ENCODE peak calls at places on chromosomes 3 and 15, in five cellular contexts. K, Z, W, T and A are unnamed samples.

GRCh38 chr3:46684881-46685280 is 8.6 kb downstream of the ALS2CL start:
- DNase-seq in K (no peak), Z (no peak), W (no peak), T (no peak), A (no peak)

GRCh38 chr3:185537369-185537970 is 14.9 kb downstream of the LIPH start:
- DNase-seq in K (peak), Z (peak), W (peak), T (peak), A (peak)

GRCh38 chr15:25734680-25735355 is 128.3 kb downstream of the ATP10A start:
- DNase-seq in K (no peak), Z (no peak), W (no peak), T (no peak), A (no peak)

GRCh38 chr15:31439328-31439727 is 112.7 kb downstream of the KLF13 start:
- DNase-seq in K (no peak), Z (no peak), W (peak), T (peak), A (peak)

GRCh38 chr3:64319391-64319790 is 94.1 kb upstream of the PRICKLE2 start:
- DNase-seq in K (no peak), Z (no peak), W (peak), T (no peak), A (no peak)

GRCh38 chr3:153970735-153971347 is 150.3 kb upstream of the ARHGEF26 start:
- DNase-seq in K (no peak), Z (peak), W (peak), T (no peak), A (no peak)

GRCh38 chr3:125150525-125151436 is 61.8 kb downstream of the SLC12A8 start:
- DNase-seq in K (no peak), Z (peak), W (peak), T (peak), A (peak)

GRCh38 chr15:35665855-35666536 is 120.0 kb upstream of the DPH6 start:
- DNase-seq in K (no peak), Z (no peak), W (no peak), T (no peak), A (no peak)

GRCh38 chr3:48985977-48986376 is 4.1 kb upstream of the P4HTM start:
- DNase-seq in K (no peak), Z (no peak), W (no peak), T (no peak), A (no peak)

GRCh38 chr3:118810499-118811035 is 224.1 kb downstream of the IGSF11 start:
- DNase-seq in K (peak), Z (no peak), W (no peak), T (peak), A (no peak)

GRCh38 chr3:61358364-61358763 is 107.1 kb upstream of the FHIT start:
- DNase-seq in K (peak), Z (no peak), W (no peak), T (no peak), A (no peak)

GRCh38 chr3:15305366-15305844 is 27.0 kb downstream of the SH3BP5 start:
- DNase-seq in K (no peak), Z (peak), W (peak), T (peak), A (no peak)

GRCh38 chr3:78497025-78497424 is 1270.8 kb downstream of the ROBO1 start:
- DNase-seq in K (no peak), Z (no peak), W (no peak), T (no peak), A (no peak)

GRCh38 chr15:62786123-62786825 is 256.3 kb upstream of the TPM1 start:
- DNase-seq in K (no peak), Z (no peak), W (no peak), T (no peak), A (no peak)

GRCh38 chr3:130263708-130264107 is 81.8 kb upstream of the COL6A5 start:
- DNase-seq in K (no peak), Z (no peak), W (no peak), T (no peak), A (no peak)

GRCh38 chr3:94069242-94069813 is 6.5 kb downstream of the NSUN3 start:
- DNase-seq in K (no peak), Z (peak), W (no peak), T (no peak), A (peak)

GRCh38 chr3:187807086-187807862 is 62.0 kb upstream of the BCL6 start:
- DNase-seq in K (no peak), Z (peak), W (no peak), T (no peak), A (no peak)

GRCh38 chr3:29335438-29335837 is 54.6 kb downstream of the RBMS3 start:
- DNase-seq in K (no peak), Z (peak), W (peak), T (no peak), A (no peak)

GRCh38 chr3:127783166-127783565 is 39.1 kb downstream of the MGLL start:
- DNase-seq in K (no peak), Z (no peak), W (no peak), T (no peak), A (no peak)

GRCh38 chr3:60114191-60114590 is 1064.4 kb upstream of the CFAP20DC start:
- DNase-seq in K (no peak), Z (no peak), W (no peak), T (no peak), A (no peak)
- TF ChIP-seq SMC3 in K (no peak), Z (no peak), W (no peak), T (no peak), A (no peak)

GRCh38 chr15:48802867-48803266 is 8.0 kb downstream of the CEP152 start:
- DNase-seq in K (no peak), Z (peak), W (no peak), T (no peak), A (no peak)

GRCh38 chr15:48802257-48802656 is 8.6 kb downstream of the CEP152 start:
- DNase-seq in K (no peak), Z (no peak), W (no peak), T (no peak), A (no peak)

GRCh38 chr15:48800245-48800644 is 10.6 kb downstream of the CEP152 start:
- DNase-seq in K (no peak), Z (no peak), W (no peak), T (no peak), A (peak)

GRCh38 chr15:48798319-48798718 is 12.6 kb downstream of the CEP152 start:
- DNase-seq in K (no peak), Z (no peak), W (no peak), T (no peak), A (no peak)

GRCh38 chr15:48800811-48801460 is 9.9 kb downstream of the CEP152 start:
- DNase-seq in K (no peak), Z (peak), W (peak), T (peak), A (peak)
- TF ChIP-seq SMC3 in K (peak), Z (peak), W (peak), T (peak), A (no peak)

GRCh38 chr3:37301980-37302379 is 127.6 kb upstream of the LRRFIP2 start:
- DNase-seq in K (no peak), Z (no peak), W (no peak), T (no peak), A (no peak)
- TF ChIP-seq SMC3 in K (no peak), Z (no peak), W (no peak), T (no peak), A (no peak)

GRCh38 chr3:3200632-3201212 is 21.2 kb upstream of the CRBN start:
- DNase-seq in K (peak), Z (peak), W (peak), T (peak), A (peak)
- TF ChIP-seq SMC3 in K (peak), Z (peak), W (peak), T (peak), A (peak)

DNA sequence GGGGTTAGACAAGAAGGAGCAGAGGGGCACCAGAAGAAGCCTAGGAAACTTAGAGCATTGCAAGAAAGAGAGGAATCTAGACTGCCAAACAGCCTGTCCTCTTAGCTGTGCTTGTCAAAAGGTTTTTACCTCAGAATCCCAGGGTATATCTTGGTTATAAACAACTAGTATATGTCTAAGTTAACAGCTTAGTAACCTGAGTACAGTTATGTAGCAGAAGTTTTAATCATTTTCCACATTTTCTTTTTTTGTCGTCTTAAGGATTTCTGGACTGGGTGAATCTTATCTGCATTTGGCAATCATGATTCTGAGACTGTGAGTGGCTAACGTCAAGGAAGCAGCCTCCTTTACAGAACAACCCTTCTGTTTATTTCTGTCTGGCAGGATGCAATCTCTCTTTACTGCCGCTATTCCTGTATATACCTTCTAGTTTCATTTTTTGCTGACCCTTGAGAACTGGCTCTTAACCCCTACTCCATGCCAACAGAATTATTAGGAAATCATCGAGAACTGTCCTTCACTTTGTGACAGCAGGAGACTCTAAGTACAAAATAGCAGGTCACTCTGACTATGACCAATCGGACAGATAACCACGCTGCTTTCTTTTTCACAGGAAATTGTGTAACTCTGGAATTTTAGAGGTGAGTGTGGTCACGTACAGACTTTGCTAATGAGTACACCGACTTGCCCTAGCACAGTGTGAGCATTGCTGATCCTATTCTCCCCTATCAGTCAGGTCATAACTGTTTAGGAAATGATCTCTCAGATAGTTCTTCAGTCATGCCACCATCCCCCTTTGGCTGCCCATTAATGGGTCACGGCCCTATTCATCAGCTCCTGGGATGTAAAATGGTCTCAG is 3.3 kb upstream of the CP start:
- DNase-seq in K (peak), Z (peak), W (peak), T (peak), A (peak)
- TF ChIP-seq SMC3 in K (no peak), Z (no peak), W (no peak), T (no peak), A (peak)

DNA sequence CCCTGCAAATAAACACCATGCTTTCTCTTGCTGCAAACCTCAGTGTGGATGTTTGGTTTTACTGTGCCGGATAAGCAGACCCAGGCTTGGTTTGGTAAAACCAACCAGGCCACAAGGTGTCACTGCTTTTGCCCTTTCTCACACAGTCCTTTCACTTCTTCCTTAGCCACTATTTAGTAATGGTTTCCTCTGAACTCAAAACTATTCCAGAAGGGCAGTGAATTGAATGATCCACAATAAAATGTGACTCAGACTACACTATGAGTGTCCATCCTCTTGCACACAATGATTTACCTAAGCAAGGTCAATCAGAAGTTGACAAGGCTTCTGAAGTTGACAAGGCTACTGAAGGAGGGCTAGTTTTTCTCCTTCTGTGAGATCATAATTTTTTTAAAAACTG is 552.4 kb upstream of the CCDC54 start:
- DNase-seq in K (no peak), Z (peak), W (peak), T (no peak), A (peak)
- TF ChIP-seq SMC3 in K (peak), Z (peak), W (no peak), T (no peak), A (no peak)

GRCh38 chr3:24475945-24476344 is 18.7 kb downstream of the THRB start:
- DNase-seq in K (no peak), Z (no peak), W (no peak), T (no peak), A (no peak)
- TF ChIP-seq SMC3 in K (no peak), Z (no peak), W (no peak), T (no peak), A (no peak)

GRCh38 chr3:25973111-25973510 is 183.2 kb downstream of the OXSM start:
- DNase-seq in K (no peak), Z (no peak), W (no peak), T (no peak), A (no peak)
- TF ChIP-seq SMC3 in K (no peak), Z (no peak), W (no peak), T (no peak), A (no peak)

GRCh38 chr15:55774113-55774970 is 31.4 kb upstream of the PRTG start:
- DNase-seq in K (no peak), Z (peak), W (peak), T (peak), A (peak)
- TF ChIP-seq SMC3 in K (no peak), Z (no peak), W (no peak), T (no peak), A (no peak)